ENCODE peak calls at places on chromosomes 5 and 9, in nine cellular contexts. One of them, this sample, is unnamed. For H3K4me1, the result is how much of the 10 kb centered on the place peaks cover.

GRCh38 chr9:109043578-109043977 is 30.3 kb upstream of the CTNNAL1 start:
- DNase-seq in gastrocnemius medialis: no peak
- DNase-seq in ovary: no peak
- DNase-seq in keratinocyte: no peak
- DNase-seq in adrenal gland: no peak
- DNase-seq in heart left ventricle: no peak
- DNase-seq in lower lobe of right lung: no peak
- DNase-seq in fibroblast of lung: no peak
- DNase-seq in neural progenitor cell: no peak
- DNase-seq in this sample: no peak

GRCh38 chr9:130433168-130433946 is 11.4 kb upstream of the ASS1 start:
- DNase-seq in adrenal gland: peak
- DNase-seq in ovary: peak
- DNase-seq in keratinocyte: no peak
- DNase-seq in heart left ventricle: peak
- DNase-seq in neural progenitor cell: peak
- DNase-seq in fibroblast of lung: peak
- DNase-seq in gastrocnemius medialis: no peak
- DNase-seq in lower lobe of right lung: no peak
- DNase-seq in this sample: no peak

GRCh38 chr5:157343842-157344790 is 78.2 kb downstream of the CYFIP2 start:
- DNase-seq in neural progenitor cell: no peak
- DNase-seq in ovary: no peak
- DNase-seq in keratinocyte: no peak
- DNase-seq in lower lobe of right lung: no peak
- DNase-seq in heart left ventricle: no peak
- DNase-seq in adrenal gland: no peak
- DNase-seq in gastrocnemius medialis: peak
- DNase-seq in fibroblast of lung: no peak
- DNase-seq in this sample: no peak

GRCh38 chr9:28270156-28270555 is 696.9 kb upstream of the C9orf72 start:
- DNase-seq in keratinocyte: no peak
- DNase-seq in fibroblast of lung: no peak
- DNase-seq in adrenal gland: no peak
- DNase-seq in neural progenitor cell: no peak
- DNase-seq in lower lobe of right lung: no peak
- DNase-seq in ovary: no peak
- DNase-seq in heart left ventricle: no peak
- DNase-seq in gastrocnemius medialis: no peak
- DNase-seq in this sample: no peak

GRCh38 chr5:71887680-71888079 is 168.6 kb downstream of the CARTPT start:
- DNase-seq in neural progenitor cell: peak
- DNase-seq in heart left ventricle: no peak
- DNase-seq in fibroblast of lung: peak
- DNase-seq in adrenal gland: no peak
- DNase-seq in ovary: no peak
- DNase-seq in lower lobe of right lung: no peak
- DNase-seq in gastrocnemius medialis: no peak
- DNase-seq in keratinocyte: no peak
- DNase-seq in this sample: no peak

GRCh38 chr9:93569775-93570174 is 6.6 kb upstream of the PHF2 start:
- DNase-seq in neural progenitor cell: no peak
- DNase-seq in keratinocyte: no peak
- DNase-seq in gastrocnemius medialis: no peak
- DNase-seq in ovary: no peak
- DNase-seq in lower lobe of right lung: no peak
- DNase-seq in heart left ventricle: no peak
- DNase-seq in adrenal gland: no peak
- DNase-seq in fibroblast of lung: no peak
- DNase-seq in this sample: no peak

GRCh38 chr5:38994329-38994927 is 79.8 kb downstream of the RICTOR start:
- DNase-seq in heart left ventricle: peak
- DNase-seq in ovary: no peak
- DNase-seq in lower lobe of right lung: no peak
- DNase-seq in gastrocnemius medialis: no peak
- DNase-seq in adrenal gland: peak
- DNase-seq in neural progenitor cell: peak
- DNase-seq in keratinocyte: no peak
- DNase-seq in fibroblast of lung: peak
- DNase-seq in this sample: peak

GRCh38 chr5:35229076-35230042 is 928 bp downstream of the PRLR start:
- DNase-seq in ovary: peak
- DNase-seq in neural progenitor cell: peak
- DNase-seq in heart left ventricle: no peak
- DNase-seq in fibroblast of lung: no peak
- DNase-seq in gastrocnemius medialis: no peak
- DNase-seq in keratinocyte: no peak
- DNase-seq in lower lobe of right lung: peak
- DNase-seq in adrenal gland: peak
- DNase-seq in this sample: peak

GRCh38 chr9:115891929-115892328 is 261.7 kb upstream of the PAPPA start:
- DNase-seq in heart left ventricle: no peak
- DNase-seq in lower lobe of right lung: no peak
- DNase-seq in keratinocyte: peak
- DNase-seq in adrenal gland: no peak
- DNase-seq in fibroblast of lung: peak
- DNase-seq in gastrocnemius medialis: no peak
- DNase-seq in ovary: no peak
- DNase-seq in neural progenitor cell: no peak
- DNase-seq in this sample: no peak

GRCh38 chr5:119382167-119382566 is 26.3 kb downstream of the TNFAIP8 start:
- DNase-seq in lower lobe of right lung: no peak
- DNase-seq in neural progenitor cell: no peak
- DNase-seq in ovary: no peak
- DNase-seq in keratinocyte: no peak
- DNase-seq in adrenal gland: no peak
- DNase-seq in gastrocnemius medialis: no peak
- DNase-seq in heart left ventricle: no peak
- DNase-seq in fibroblast of lung: peak
- DNase-seq in this sample: no peak

GRCh38 chr5:6704361-6704851 is 8.8 kb upstream of the TENT4A start:
- DNase-seq in heart left ventricle: peak
- DNase-seq in ovary: peak
- DNase-seq in fibroblast of lung: peak
- DNase-seq in lower lobe of right lung: peak
- DNase-seq in gastrocnemius medialis: peak
- DNase-seq in keratinocyte: peak
- DNase-seq in adrenal gland: peak
- DNase-seq in neural progenitor cell: no peak
- DNase-seq in this sample: peak

GRCh38 chr5:106610041-106610440 is 1060.7 kb downstream of the EFNA5 start:
- DNase-seq in fibroblast of lung: no peak
- DNase-seq in heart left ventricle: no peak
- DNase-seq in lower lobe of right lung: no peak
- DNase-seq in ovary: no peak
- DNase-seq in neural progenitor cell: no peak
- DNase-seq in gastrocnemius medialis: no peak
- DNase-seq in adrenal gland: no peak
- DNase-seq in keratinocyte: no peak
- DNase-seq in this sample: no peak

GRCh38 chr9:14560194-14560593 is 133.0 kb downstream of the ZDHHC21 start:
- DNase-seq in ovary: no peak
- DNase-seq in keratinocyte: no peak
- DNase-seq in fibroblast of lung: no peak
- DNase-seq in lower lobe of right lung: no peak
- DNase-seq in gastrocnemius medialis: no peak
- DNase-seq in neural progenitor cell: no peak
- DNase-seq in heart left ventricle: no peak
- DNase-seq in adrenal gland: no peak
- DNase-seq in this sample: no peak

GRCh38 chr5:30030110-30030509 is 1163.4 kb upstream of the CDH6 start:
- DNase-seq in fibroblast of lung: no peak
- DNase-seq in ovary: no peak
- DNase-seq in heart left ventricle: no peak
- DNase-seq in lower lobe of right lung: no peak
- DNase-seq in neural progenitor cell: no peak
- DNase-seq in keratinocyte: no peak
- DNase-seq in adrenal gland: no peak
- DNase-seq in gastrocnemius medialis: no peak
- DNase-seq in this sample: no peak

GRCh38 chr5:132086277-132086794 is 12.7 kb downstream of the CSF2 start:
- DNase-seq in neural progenitor cell: no peak
- DNase-seq in keratinocyte: peak
- DNase-seq in heart left ventricle: peak
- DNase-seq in ovary: no peak
- DNase-seq in lower lobe of right lung: no peak
- DNase-seq in gastrocnemius medialis: no peak
- DNase-seq in adrenal gland: peak
- DNase-seq in fibroblast of lung: peak
- DNase-seq in this sample: no peak

GRCh38 chr5:31990701-31991110 is 183.4 kb downstream of the GOLPH3 start:
- DNase-seq in lower lobe of right lung: no peak
- DNase-seq in heart left ventricle: no peak
- DNase-seq in neural progenitor cell: no peak
- DNase-seq in ovary: no peak
- DNase-seq in adrenal gland: no peak
- DNase-seq in fibroblast of lung: no peak
- DNase-seq in keratinocyte: no peak
- DNase-seq in gastrocnemius medialis: no peak
- DNase-seq in this sample: no peak

GRCh38 chr5:95281211-95281610 is 3.7 kb downstream of the MCTP1 start:
- DNase-seq in neural progenitor cell: peak
- DNase-seq in keratinocyte: no peak
- DNase-seq in gastrocnemius medialis: no peak
- DNase-seq in fibroblast of lung: peak
- DNase-seq in adrenal gland: no peak
- DNase-seq in ovary: no peak
- DNase-seq in heart left ventricle: no peak
- DNase-seq in lower lobe of right lung: no peak
- DNase-seq in this sample: no peak

GRCh38 chr5:39202594-39203290 is 16.6 kb downstream of the FYB1 start:
- DNase-seq in adrenal gland: no peak
- DNase-seq in keratinocyte: no peak
- DNase-seq in gastrocnemius medialis: no peak
- DNase-seq in lower lobe of right lung: no peak
- DNase-seq in neural progenitor cell: no peak
- DNase-seq in fibroblast of lung: no peak
- DNase-seq in ovary: no peak
- DNase-seq in heart left ventricle: no peak
- DNase-seq in this sample: no peak

GRCh38 chr5:148963679-148964078 is 99.2 kb downstream of the SH3TC2 start:
- DNase-seq in keratinocyte: no peak
- DNase-seq in fibroblast of lung: no peak
- DNase-seq in neural progenitor cell: no peak
- DNase-seq in ovary: no peak
- DNase-seq in gastrocnemius medialis: no peak
- DNase-seq in adrenal gland: peak
- DNase-seq in heart left ventricle: no peak
- DNase-seq in lower lobe of right lung: no peak
- DNase-seq in this sample: no peak
- H3K4me1 ChIP-seq in keratinocyte: under half
- H3K4me1 ChIP-seq in fibroblast of lung: under half
- H3K4me1 ChIP-seq in neural progenitor cell: under half
- H3K4me1 ChIP-seq in ovary: under half
- H3K4me1 ChIP-seq in gastrocnemius medialis: under half
- H3K4me1 ChIP-seq in adrenal gland: under half
- H3K4me1 ChIP-seq in heart left ventricle: under half
- H3K4me1 ChIP-seq in lower lobe of right lung: under half
- H3K4me1 ChIP-seq in this sample: under half

DNA sequence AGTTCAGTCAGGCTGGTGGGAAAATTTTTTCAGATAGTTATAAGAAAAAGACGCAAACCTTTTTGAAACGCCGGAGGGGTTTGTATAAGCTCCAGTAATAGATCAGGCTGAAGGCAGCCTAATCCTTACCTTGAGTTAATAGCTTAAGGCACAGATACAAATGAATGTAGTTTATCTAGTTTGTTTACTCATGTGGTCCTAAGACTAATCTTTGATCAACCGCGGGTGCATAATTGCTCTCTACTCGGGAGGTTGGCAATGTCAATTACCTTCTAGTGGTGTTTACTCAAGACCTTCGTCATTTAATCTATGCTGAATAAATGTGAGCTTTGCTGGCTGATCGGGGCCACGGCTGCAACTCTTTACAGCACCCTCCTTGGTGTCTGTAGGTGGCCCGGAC is 665 bp upstream of the INSL4 start:
- DNase-seq in ovary: no peak
- DNase-seq in keratinocyte: no peak
- DNase-seq in neural progenitor cell: no peak
- DNase-seq in fibroblast of lung: no peak
- DNase-seq in adrenal gland: no peak
- DNase-seq in gastrocnemius medialis: no peak
- DNase-seq in lower lobe of right lung: no peak
- DNase-seq in heart left ventricle: no peak
- DNase-seq in this sample: no peak
- TF ChIP-seq CTCF in ovary: no peak
- TF ChIP-seq CTCF in keratinocyte: no peak
- TF ChIP-seq CTCF in neural progenitor cell: no peak
- TF ChIP-seq CTCF in fibroblast of lung: no peak
- TF ChIP-seq CTCF in adrenal gland: no peak
- TF ChIP-seq CTCF in gastrocnemius medialis: no peak
- TF ChIP-seq CTCF in lower lobe of right lung: no peak
- TF ChIP-seq CTCF in heart left ventricle: no peak
- TF ChIP-seq CTCF in this sample: no peak

GRCh38 chr9:121655231-121655755 is 3.9 kb downstream of the DAB2IP start:
- DNase-seq in ovary: no peak
- DNase-seq in fibroblast of lung: no peak
- DNase-seq in adrenal gland: no peak
- DNase-seq in gastrocnemius medialis: no peak
- DNase-seq in lower lobe of right lung: no peak
- DNase-seq in neural progenitor cell: no peak
- DNase-seq in keratinocyte: no peak
- DNase-seq in heart left ventricle: no peak
- DNase-seq in this sample: no peak
- H3K4me1 ChIP-seq in ovary: under half
- H3K4me1 ChIP-seq in fibroblast of lung: under half
- H3K4me1 ChIP-seq in adrenal gland: under half
- H3K4me1 ChIP-seq in gastrocnemius medialis: half or more
- H3K4me1 ChIP-seq in lower lobe of right lung: half or more
- H3K4me1 ChIP-seq in neural progenitor cell: under half
- H3K4me1 ChIP-seq in keratinocyte: under half
- H3K4me1 ChIP-seq in heart left ventricle: half or more
- H3K4me1 ChIP-seq in this sample: under half

GRCh38 chr5:154092356-154092755 is 53.6 kb downstream of the MFAP3 start:
- DNase-seq in lower lobe of right lung: no peak
- DNase-seq in keratinocyte: no peak
- DNase-seq in heart left ventricle: no peak
- DNase-seq in gastrocnemius medialis: no peak
- DNase-seq in fibroblast of lung: peak
- DNase-seq in adrenal gland: no peak
- DNase-seq in ovary: no peak
- DNase-seq in neural progenitor cell: no peak
- DNase-seq in this sample: no peak

GRCh38 chr5:154097031-154097430 is 58.3 kb downstream of the MFAP3 start:
- DNase-seq in fibroblast of lung: no peak
- DNase-seq in ovary: no peak
- DNase-seq in lower lobe of right lung: no peak
- DNase-seq in adrenal gland: no peak
- DNase-seq in heart left ventricle: no peak
- DNase-seq in gastrocnemius medialis: no peak
- DNase-seq in keratinocyte: no peak
- DNase-seq in neural progenitor cell: peak
- DNase-seq in this sample: no peak

GRCh38 chr5:154098465-154098864 is 59.7 kb downstream of the MFAP3 start:
- DNase-seq in fibroblast of lung: no peak
- DNase-seq in lower lobe of right lung: no peak
- DNase-seq in ovary: no peak
- DNase-seq in adrenal gland: no peak
- DNase-seq in heart left ventricle: no peak
- DNase-seq in keratinocyte: no peak
- DNase-seq in neural progenitor cell: no peak
- DNase-seq in gastrocnemius medialis: no peak
- DNase-seq in this sample: no peak

GRCh38 chr5:154090656-154091055 is 51.9 kb downstream of the MFAP3 start:
- DNase-seq in keratinocyte: no peak
- DNase-seq in ovary: no peak
- DNase-seq in adrenal gland: no peak
- DNase-seq in heart left ventricle: no peak
- DNase-seq in neural progenitor cell: no peak
- DNase-seq in fibroblast of lung: no peak
- DNase-seq in gastrocnemius medialis: no peak
- DNase-seq in lower lobe of right lung: no peak
- DNase-seq in this sample: no peak

GRCh38 chr5:154095819-154096380 is 57.1 kb downstream of the MFAP3 start:
- DNase-seq in heart left ventricle: no peak
- DNase-seq in lower lobe of right lung: no peak
- DNase-seq in ovary: no peak
- DNase-seq in neural progenitor cell: no peak
- DNase-seq in fibroblast of lung: no peak
- DNase-seq in keratinocyte: no peak
- DNase-seq in adrenal gland: no peak
- DNase-seq in gastrocnemius medialis: no peak
- DNase-seq in this sample: no peak
- TF ChIP-seq CTCF in heart left ventricle: no peak
- TF ChIP-seq CTCF in lower lobe of right lung: no peak
- TF ChIP-seq CTCF in ovary: no peak
- TF ChIP-seq CTCF in neural progenitor cell: no peak
- TF ChIP-seq CTCF in fibroblast of lung: no peak
- TF ChIP-seq CTCF in keratinocyte: no peak
- TF ChIP-seq CTCF in adrenal gland: no peak
- TF ChIP-seq CTCF in gastrocnemius medialis: no peak
- TF ChIP-seq CTCF in this sample: no peak

This sample was measured in transverse colon.